ENCODE peak calls at places on chromosomes 12 and 14, in five cellular contexts. I is HCT116, C is hepatocyte, E is A549, Y is endothelial cell of umbilical vein. M is an unnamed sample.

GRCh38 chr12:45667761-45668160 is 61.7 kb upstream of the ARID2 start:
- DNase-seq in I (no peak), E (no peak), Y (no peak), C (no peak), M (no peak)

GRCh38 chr12:106135781-106136180 is 3.0 kb downstream of the NUAK1 start:
- DNase-seq in C (no peak), I (no peak), E (peak), Y (peak), M (no peak)

GRCh38 chr14:46490150-46490769 is 161.3 kb downstream of the RPL10L start:
- DNase-seq in I (peak), C (peak), Y (peak), E (peak), M (peak)

GRCh38 chr12:64840949-64841717 is 16.7 kb downstream of the TBC1D30 start:
- DNase-seq in C (peak), E (no peak), I (no peak), Y (no peak), M (no peak)

GRCh38 chr14:23608454-23608853 is 27.7 kb upstream of the DHRS2 start:
- DNase-seq in I (no peak), E (no peak), C (no peak), Y (no peak), M (no peak)

GRCh38 chr14:53295985-53296582 is 143.0 kb upstream of the DDHD1 start:
- DNase-seq in C (peak), I (peak), E (peak), Y (peak), M (no peak)

GRCh38 chr12:25585021-25585523 is 32.0 kb upstream of the LMNTD1 start:
- DNase-seq in I (no peak), Y (peak), C (peak), E (no peak), M (no peak)

GRCh38 chr14:74875941-74876913 is at the start of gene PROX2:
- DNase-seq in I (no peak), E (no peak), Y (peak), C (no peak), M (no peak)

GRCh38 chr14:69242311-69243224 is 17.4 kb upstream of the GALNT16 start:
- DNase-seq in E (peak), Y (peak), I (peak), C (peak), M (peak)

GRCh38 chr12:51827925-51828818 is 20.3 kb downstream of the FIGNL2 start:
- DNase-seq in E (peak), I (no peak), Y (peak), C (peak), M (no peak)

GRCh38 chr12:91009319-91009950 is 4.7 kb upstream of the EPYC start:
- DNase-seq in E (no peak), C (no peak), Y (peak), I (no peak), M (no peak)

GRCh38 chr12:48351022-48351708 is 446 bp upstream of the ZNF641 start:
- DNase-seq in Y (peak), E (peak), C (peak), I (peak), M (peak)

GRCh38 chr14:92670177-92670576 is 78.2 kb downstream of the LGMN start:
- DNase-seq in E (peak), C (no peak), I (no peak), Y (no peak), M (no peak)

GRCh38 chr12:42921741-42922511 is 332.4 kb upstream of the PRICKLE1 start:
- DNase-seq in Y (peak), C (peak), I (no peak), E (peak), M (peak)

GRCh38 chr12:68207276-68207675 is 18.3 kb downstream of the IL26 start:
- DNase-seq in E (no peak), I (no peak), Y (no peak), C (no peak), M (no peak)

GRCh38 chr12:103680591-103681065 is 93.6 kb downstream of the STAB2 start:
- DNase-seq in E (no peak), C (no peak), I (no peak), Y (no peak), M (no peak)

GRCh38 chr14:57519051-57519450 is 25.4 kb upstream of the CCDC198 start:
- DNase-seq in E (no peak), C (no peak), I (no peak), Y (no peak), M (no peak)

GRCh38 chr12:32920506-32921085 is 24.0 kb upstream of the PKP2 start:
- DNase-seq in Y (peak), E (peak), I (no peak), C (no peak), M (peak)

GRCh38 chr12:62673027-62673815 is 206.6 kb downstream of the MON2 start:
- DNase-seq in E (no peak), C (no peak), I (no peak), Y (no peak), M (no peak)

GRCh38 chr12:122752464-122753212 is at the start of gene DENR:
- DNase-seq in C (peak), I (peak), E (peak), Y (peak), M (peak)

GRCh38 chr12:12736759-12737676 is 19.9 kb downstream of the CDKN1B start:
- DNase-seq in C (peak), Y (peak), I (no peak), E (peak), M (no peak)

GRCh38 chr14:64693766-64694165 is 10.5 kb upstream of the PLEKHG3 start:
- DNase-seq in C (no peak), I (no peak), E (no peak), Y (no peak), M (no peak)

GRCh38 chr12:100484178-100484886 is 10.7 kb downstream of the NR1H4 start:
- DNase-seq in Y (no peak), I (no peak), C (no peak), E (no peak), M (no peak)
- H3K4me3 ChIP-seq in Y (no peak), I (no peak), C (no peak), E (no peak), M (no peak)

GRCh38 chr14:103015426-103015825 is 41.9 kb downstream of the CDC42BPB start:
- DNase-seq in I (no peak), Y (peak), C (no peak), E (no peak), M (no peak)
- H3K27ac ChIP-seq in I (no peak), Y (peak), C (no peak), E (no peak), M (peak)

GRCh38 chr12:31363826-31364225 is 37.9 kb upstream of the SINHCAF start:
- DNase-seq in Y (no peak), I (no peak), C (no peak), E (no peak), M (no peak)
- H3K4me2 ChIP-seq in Y (no peak), I (no peak), C (no peak), E (no peak), M (peak)

DNA sequence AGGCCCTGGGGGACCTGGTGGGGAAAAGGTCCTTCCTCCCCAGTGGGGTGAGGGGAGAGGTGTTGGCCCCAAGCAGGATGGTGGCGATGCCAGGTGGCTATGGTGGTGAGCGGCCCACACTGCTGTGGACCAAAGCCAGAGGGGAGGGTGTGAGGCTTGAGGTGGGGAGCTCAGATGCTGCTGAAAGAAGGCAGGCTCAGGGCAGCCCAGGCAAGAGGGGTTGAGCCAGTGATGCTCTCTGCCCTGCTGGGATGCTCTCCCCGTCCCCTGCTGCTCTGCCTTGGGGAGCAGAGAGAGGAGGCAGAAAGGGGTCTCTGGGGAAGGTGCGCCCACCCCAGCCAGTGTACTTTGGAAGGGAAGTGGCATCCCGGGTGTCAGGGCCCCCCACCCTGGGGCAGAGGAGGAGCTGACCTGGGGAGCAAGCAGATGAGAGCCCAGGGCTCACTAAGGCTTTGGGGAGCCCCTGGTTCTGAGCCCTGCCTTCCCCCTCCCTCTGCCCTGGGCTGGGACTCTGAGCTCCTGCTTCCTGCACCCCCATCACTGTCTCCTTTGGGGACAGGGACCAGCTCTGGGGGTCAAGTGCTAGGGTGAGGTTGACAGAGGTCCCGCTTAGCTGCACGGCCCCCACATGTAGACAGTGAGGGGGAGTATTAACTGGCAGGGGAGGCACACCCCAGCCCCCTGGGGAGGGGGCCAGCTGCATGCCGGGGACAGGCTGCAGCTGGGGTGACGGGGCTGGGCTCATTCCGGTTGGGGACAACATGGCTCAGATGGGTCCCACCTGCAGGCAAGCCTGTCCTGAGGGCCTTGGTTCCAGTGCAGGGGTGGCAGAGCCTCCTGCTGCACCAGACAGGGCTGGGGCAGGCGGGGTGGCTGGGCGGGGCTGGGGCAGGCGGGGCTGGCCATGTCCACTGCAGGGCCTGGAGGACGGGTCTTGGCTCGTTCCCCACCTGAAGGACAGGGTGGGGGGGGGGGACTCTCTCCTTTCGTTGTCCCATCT is 124.4 kb downstream of the KIF26A start:
- DNase-seq in Y (no peak), I (no peak), E (no peak), C (no peak), M (no peak)
- H3K4me3 ChIP-seq in Y (no peak), I (no peak), E (no peak), C (no peak), M (no peak)

GRCh38 chr12:6461401-6462233 is 8.9 kb downstream of the VAMP1 start:
- DNase-seq in C (no peak), Y (no peak), E (no peak), I (no peak), M (no peak)
- H3K27ac ChIP-seq in C (no peak), Y (no peak), E (no peak), I (no peak), M (no peak)

GRCh38 chr14:100472094-100472455 is 115.1 kb downstream of the BEGAIN start:
- DNase-seq in E (no peak), I (no peak), Y (no peak), C (no peak), M (no peak)
- H3K4me2 ChIP-seq in E (no peak), I (peak), Y (no peak), C (no peak), M (peak)

GRCh38 chr12:19837543-19837942 is 398.3 kb downstream of the AEBP2 start:
- DNase-seq in C (no peak), Y (no peak), E (no peak), I (no peak), M (no peak)

GRCh38 chr12:19844224-19844623 is 404.9 kb downstream of the AEBP2 start:
- DNase-seq in Y (no peak), I (no peak), E (no peak), C (no peak), M (no peak)

GRCh38 chr12:19846561-19846960 is 407.3 kb downstream of the AEBP2 start:
- DNase-seq in I (no peak), Y (peak), E (peak), C (peak), M (no peak)

GRCh38 chr12:19841451-19841850 is 402.2 kb downstream of the AEBP2 start:
- DNase-seq in E (no peak), C (no peak), Y (no peak), I (no peak), M (no peak)

DNA sequence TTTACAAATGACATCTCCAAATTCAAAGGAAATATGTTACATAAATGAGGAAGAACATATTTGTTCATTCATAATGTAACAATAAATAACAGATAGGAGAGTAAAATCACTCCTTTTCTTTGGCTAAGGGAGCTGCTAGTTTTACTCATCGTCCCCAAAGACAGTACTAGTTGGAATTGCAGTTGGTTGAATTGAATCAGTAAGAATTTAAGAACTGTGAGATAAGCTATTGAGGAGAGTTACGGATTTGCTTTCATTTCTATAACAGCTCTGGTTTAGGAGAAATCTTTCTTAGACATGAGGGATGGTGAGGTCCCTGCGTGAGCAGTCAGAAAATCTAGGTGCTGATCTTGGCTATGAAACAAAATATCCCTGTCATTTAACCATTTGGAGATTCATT is 402.8 kb downstream of the AEBP2 start:
- DNase-seq in C (no peak), I (no peak), Y (no peak), E (no peak), M (no peak)
- H3K4me3 ChIP-seq in C (no peak), I (no peak), Y (no peak), E (no peak), M (no peak)

DNA sequence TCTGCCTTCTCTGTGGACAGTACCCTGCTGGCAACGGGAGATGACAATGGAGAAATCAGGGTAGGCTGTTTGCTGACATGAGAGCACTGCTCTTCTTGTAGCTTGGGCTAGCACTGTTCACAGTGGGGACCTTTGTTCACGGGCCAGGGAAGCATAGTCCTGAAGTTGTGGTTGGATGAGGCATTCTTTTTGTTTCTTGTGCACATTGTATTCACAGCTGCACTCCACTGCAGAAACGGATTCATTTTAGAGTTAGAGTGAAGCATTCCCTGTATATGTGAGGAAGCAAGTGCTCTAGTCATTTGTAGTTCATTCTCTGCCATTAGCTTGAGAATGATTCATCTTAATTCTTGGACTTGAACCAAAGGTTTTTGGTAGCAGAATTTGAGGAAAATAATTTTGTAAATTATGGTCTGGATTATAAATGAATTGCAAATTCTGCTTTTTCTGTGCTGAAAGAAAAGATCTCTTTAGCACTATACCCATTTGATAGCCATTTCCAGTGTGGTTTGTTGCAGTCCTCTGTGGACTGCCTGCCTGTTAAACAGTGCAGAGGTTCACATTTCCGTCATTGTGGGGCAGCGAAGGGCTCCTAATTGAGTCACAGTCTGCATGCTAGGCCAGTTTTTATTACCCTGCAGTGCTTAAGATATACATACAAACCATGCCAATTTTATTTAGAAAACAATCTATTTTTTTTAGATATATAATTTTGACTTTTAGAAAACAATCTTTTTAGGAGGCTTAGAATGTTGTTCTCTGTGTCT is 80.6 kb downstream of the APAF1 start:
- DNase-seq in E (peak), C (peak), Y (peak), I (peak), M (peak)
- H3K27ac ChIP-seq in E (no peak), C (no peak), Y (no peak), I (no peak), M (no peak)